ENCODE peak calls at places on chromosomes 5 and 9, in seven cellular contexts. N is fibroblast of the aortic adventitia; S is HuH-7.5; K is activated CD4-positive, alpha-beta T cell treated with anti-CD3 and anti-CD28 coated beads for 4 hours; T is left colon; D is stimulated activated CD8-positive, alpha-beta memory T cell treated with anti-CD3 and anti-CD28 coated beads, Interleukin-4, amount 100 ng/mL, for 24 hours; Z is GM12878. J is an unnamed sample.

GRCh38 chr9:106218854-106219253 is 524.5 kb downstream of the TMEM38B start:
- DNase-seq in N (no peak), S (no peak), K (no peak), T (no peak), D (no peak), Z (no peak), J (no peak)

GRCh38 chr9:29691758-29692407 is 2118.6 kb upstream of the C9orf72 start:
- DNase-seq in N (peak), S (peak), K (no peak), T (no peak), D (no peak), Z (no peak), J (no peak)

GRCh38 chr9:114348261-114348905 is 18.7 kb downstream of the ORM2 start:
- DNase-seq in N (no peak), S (no peak), K (no peak), T (peak), D (no peak), Z (no peak), J (no peak)

GRCh38 chr5:142109356-142110045 is 922 bp downstream of the NDFIP1 start:
- DNase-seq in N (peak), S (peak), K (no peak), T (peak), D (peak), Z (no peak), J (no peak)

GRCh38 chr9:125460346-125460745 is 198.7 kb downstream of the GAPVD1 start:
- DNase-seq in N (no peak), S (no peak), K (no peak), T (no peak), D (no peak), Z (no peak), J (no peak)

GRCh38 chr5:63293317-63293716 is 668.9 kb downstream of the HTR1A start:
- DNase-seq in N (no peak), S (no peak), K (no peak), T (no peak), D (no peak), Z (no peak), J (no peak)

GRCh38 chr9:102841376-102841775 is 153.8 kb upstream of the CYLC2 start:
- DNase-seq in N (no peak), S (no peak), K (no peak), T (peak), D (no peak), Z (no peak), J (no peak)

GRCh38 chr9:38422555-38423245 is 1.6 kb downstream of the IGFBPL1 start:
- DNase-seq in N (no peak), S (no peak), K (no peak), T (no peak), D (no peak), Z (no peak), J (no peak)

GRCh38 chr5:72282878-72283277 is 37.2 kb downstream of the MRPS27 start:
- DNase-seq in N (peak), S (no peak), K (no peak), T (no peak), D (no peak), Z (no peak), J (peak)

GRCh38 chr9:103041961-103042360 is 46.8 kb downstream of the CYLC2 start:
- DNase-seq in N (no peak), S (no peak), K (no peak), T (no peak), D (no peak), Z (no peak), J (no peak)

GRCh38 chr5:64603676-64604075 is 86.6 kb upstream of the SHISAL2B start:
- DNase-seq in N (no peak), S (no peak), K (no peak), T (no peak), D (no peak), Z (no peak), J (no peak)

GRCh38 chr9:3977388-3977787 is 322.5 kb downstream of the GLIS3 start:
- DNase-seq in N (no peak), S (no peak), K (no peak), T (no peak), D (no peak), Z (no peak), J (no peak)

GRCh38 chr9:137273616-137274320 is 3.8 kb upstream of the TOR4A start:
- DNase-seq in N (no peak), S (no peak), K (no peak), T (no peak), D (no peak), Z (no peak), J (peak)

GRCh38 chr9:4196376-4196775 is 103.5 kb downstream of the GLIS3 start:
- DNase-seq in N (no peak), S (no peak), K (no peak), T (no peak), D (no peak), Z (no peak), J (no peak)

GRCh38 chr9:80797427-80797825 is 891.9 kb downstream of the TLE1 start:
- DNase-seq in N (no peak), S (no peak), K (no peak), T (no peak), D (no peak), Z (no peak), J (no peak)

GRCh38 chr9:87255437-87256155 is 242.1 kb upstream of the DAPK1 start:
- DNase-seq in N (peak), S (no peak), K (no peak), T (no peak), D (no peak), Z (no peak), J (no peak)

GRCh38 chr5:84113246-84114118 is 271.2 kb downstream of the EDIL3 start:
- DNase-seq in N (no peak), S (no peak), K (no peak), T (no peak), D (no peak), Z (no peak), J (no peak)